ENCODE peak calls at places on chromosomes 16 and 17, in eight cellular contexts. One of them, this sample, is unnamed.

GRCh38 chr17:42472709-42473521 is 14.2 kb downstream of the ATP6V0A1 start:
- DNase-seq in NCI-H2029: no peak
- DNase-seq in islet precursor cell: no peak
- DNase-seq in pulmonary artery endothelial cell: no peak
- DNase-seq in HT1080: peak
- DNase-seq in OCI-LY7: no peak
- DNase-seq in Caki2: peak
- DNase-seq in stimulated activated CD8-positive, alpha-beta memory T cell treated with anti-CD3 and anti-CD28 coated beads, Interleukin-2, amount 100 ng/mL, for 48 hours: no peak
- DNase-seq in this sample: no peak

GRCh38 chr16:53257001-53257400 is 177.3 kb upstream of the RBL2 start:
- DNase-seq in OCI-LY7: no peak
- DNase-seq in stimulated activated CD8-positive, alpha-beta memory T cell treated with anti-CD3 and anti-CD28 coated beads, Interleukin-2, amount 100 ng/mL, for 48 hours: no peak
- DNase-seq in HT1080: peak
- DNase-seq in pulmonary artery endothelial cell: no peak
- DNase-seq in Caki2: no peak
- DNase-seq in NCI-H2029: no peak
- DNase-seq in islet precursor cell: no peak
- DNase-seq in this sample: no peak

GRCh38 chr17:40311575-40311974 is 2.6 kb downstream of the RARA start:
- DNase-seq in stimulated activated CD8-positive, alpha-beta memory T cell treated with anti-CD3 and anti-CD28 coated beads, Interleukin-2, amount 100 ng/mL, for 48 hours: no peak
- DNase-seq in pulmonary artery endothelial cell: no peak
- DNase-seq in OCI-LY7: no peak
- DNase-seq in NCI-H2029: peak
- DNase-seq in HT1080: no peak
- DNase-seq in islet precursor cell: no peak
- DNase-seq in Caki2: no peak
- DNase-seq in this sample: peak

GRCh38 chr16:50202926-50203624 is 50.0 kb downstream of the TENT4B start:
- DNase-seq in pulmonary artery endothelial cell: peak
- DNase-seq in HT1080: peak
- DNase-seq in NCI-H2029: no peak
- DNase-seq in Caki2: peak
- DNase-seq in islet precursor cell: no peak
- DNase-seq in stimulated activated CD8-positive, alpha-beta memory T cell treated with anti-CD3 and anti-CD28 coated beads, Interleukin-2, amount 100 ng/mL, for 48 hours: no peak
- DNase-seq in OCI-LY7: no peak
- DNase-seq in this sample: no peak

GRCh38 chr16:86064431-86065250 is 165.7 kb downstream of the IRF8 start:
- DNase-seq in stimulated activated CD8-positive, alpha-beta memory T cell treated with anti-CD3 and anti-CD28 coated beads, Interleukin-2, amount 100 ng/mL, for 48 hours: no peak
- DNase-seq in HT1080: no peak
- DNase-seq in islet precursor cell: no peak
- DNase-seq in NCI-H2029: no peak
- DNase-seq in OCI-LY7: no peak
- DNase-seq in pulmonary artery endothelial cell: no peak
- DNase-seq in Caki2: no peak
- DNase-seq in this sample: no peak

GRCh38 chr16:31460582-31461002 is 1.3 kb downstream of the ARMC5 start:
- DNase-seq in islet precursor cell: no peak
- DNase-seq in Caki2: peak
- DNase-seq in pulmonary artery endothelial cell: no peak
- DNase-seq in OCI-LY7: peak
- DNase-seq in NCI-H2029: no peak
- DNase-seq in HT1080: no peak
- DNase-seq in stimulated activated CD8-positive, alpha-beta memory T cell treated with anti-CD3 and anti-CD28 coated beads, Interleukin-2, amount 100 ng/mL, for 48 hours: no peak
- DNase-seq in this sample: no peak

GRCh38 chr17:63440127-63440769 is 5.9 kb downstream of the CYB561 start:
- DNase-seq in islet precursor cell: peak
- DNase-seq in Caki2: no peak
- DNase-seq in NCI-H2029: no peak
- DNase-seq in stimulated activated CD8-positive, alpha-beta memory T cell treated with anti-CD3 and anti-CD28 coated beads, Interleukin-2, amount 100 ng/mL, for 48 hours: no peak
- DNase-seq in OCI-LY7: no peak
- DNase-seq in HT1080: no peak
- DNase-seq in pulmonary artery endothelial cell: no peak
- DNase-seq in this sample: no peak

GRCh38 chr17:80109713-80110446 is 8.5 kb downstream of the GAA start:
- DNase-seq in OCI-LY7: no peak
- DNase-seq in Caki2: no peak
- DNase-seq in HT1080: no peak
- DNase-seq in NCI-H2029: no peak
- DNase-seq in pulmonary artery endothelial cell: no peak
- DNase-seq in islet precursor cell: peak
- DNase-seq in stimulated activated CD8-positive, alpha-beta memory T cell treated with anti-CD3 and anti-CD28 coated beads, Interleukin-2, amount 100 ng/mL, for 48 hours: no peak
- DNase-seq in this sample: no peak

GRCh38 chr17:4487820-4488716 is 10.6 kb upstream of the SPNS2 start:
- DNase-seq in stimulated activated CD8-positive, alpha-beta memory T cell treated with anti-CD3 and anti-CD28 coated beads, Interleukin-2, amount 100 ng/mL, for 48 hours: no peak
- DNase-seq in Caki2: no peak
- DNase-seq in islet precursor cell: no peak
- DNase-seq in HT1080: no peak
- DNase-seq in NCI-H2029: no peak
- DNase-seq in OCI-LY7: no peak
- DNase-seq in pulmonary artery endothelial cell: no peak
- DNase-seq in this sample: no peak

GRCh38 chr16:89599451-89599858 is 14.0 kb upstream of the DPEP1 start:
- DNase-seq in pulmonary artery endothelial cell: no peak
- DNase-seq in NCI-H2029: no peak
- DNase-seq in islet precursor cell: peak
- DNase-seq in OCI-LY7: peak
- DNase-seq in Caki2: peak
- DNase-seq in HT1080: peak
- DNase-seq in stimulated activated CD8-positive, alpha-beta memory T cell treated with anti-CD3 and anti-CD28 coated beads, Interleukin-2, amount 100 ng/mL, for 48 hours: peak
- DNase-seq in this sample: no peak

GRCh38 chr17:55625516-55625915 is 97.1 kb downstream of the TMEM100 start:
- DNase-seq in NCI-H2029: no peak
- DNase-seq in islet precursor cell: no peak
- DNase-seq in Caki2: no peak
- DNase-seq in HT1080: no peak
- DNase-seq in OCI-LY7: no peak
- DNase-seq in stimulated activated CD8-positive, alpha-beta memory T cell treated with anti-CD3 and anti-CD28 coated beads, Interleukin-2, amount 100 ng/mL, for 48 hours: no peak
- DNase-seq in pulmonary artery endothelial cell: no peak
- DNase-seq in this sample: no peak